ENCODE peak calls at places on chromosomes 2 and 18, in seven cellular contexts. I is adrenal gland, A is sigmoid colon, X is uterus, H is K562, Z is heart left ventricle, L is HCT116. R is an unnamed sample.

GRCh38 chr2:36785179-36785795 is 88.8 kb downstream of the VIT start:
- DNase-seq in H (peak), A (no peak), Z (no peak), I (peak), L (peak), X (peak), R (no peak)

GRCh38 chr18:77859634-77860033 is 610.0 kb downstream of the GALR1 start:
- DNase-seq in X (no peak), Z (no peak), A (no peak), H (no peak), I (no peak), L (no peak), R (no peak)

GRCh38 chr2:31203916-31204315 is 13.4 kb downstream of the CAPN14 start:
- DNase-seq in A (no peak), X (no peak), L (no peak), I (no peak), Z (no peak), H (no peak), R (no peak)

GRCh38 chr2:220785181-220785580 is 786.9 kb downstream of the EPHA4 start:
- DNase-seq in Z (no peak), A (no peak), I (no peak), X (no peak), L (no peak), H (no peak), R (no peak)

GRCh38 chr2:239190346-239190745 is 210.5 kb downstream of the HDAC4 start:
- DNase-seq in L (no peak), H (no peak), A (peak), Z (no peak), I (peak), X (peak), R (no peak)

GRCh38 chr2:172251231-172251630 is 148.5 kb upstream of the DLX2 start:
- DNase-seq in H (no peak), L (no peak), I (no peak), Z (no peak), X (no peak), A (no peak), R (no peak)

GRCh38 chr2:220590476-220590875 is 963.0 kb downstream of the SLC4A3 start:
- DNase-seq in X (no peak), I (no peak), A (no peak), H (no peak), L (no peak), Z (no peak), R (no peak)

GRCh38 chr2:164764996-164765395 is 76.6 kb downstream of the COBLL1 start:
- DNase-seq in A (no peak), H (no peak), L (no peak), X (no peak), Z (no peak), I (no peak), R (no peak)

GRCh38 chr2:132678498-132678897 is 8.5 kb upstream of the LYPD1 start:
- DNase-seq in Z (no peak), X (no peak), I (no peak), L (no peak), A (no peak), H (no peak), R (no peak)

GRCh38 chr2:96157649-96158553 is 12.7 kb upstream of the DUSP2 start:
- DNase-seq in Z (peak), I (no peak), A (peak), X (no peak), L (no peak), H (peak), R (no peak)

GRCh38 chr18:394997-395383 is 105.5 kb downstream of the COLEC12 start:
- DNase-seq in L (no peak), A (peak), Z (no peak), H (no peak), I (no peak), X (peak), R (no peak)

GRCh38 chr18:396571-396970 is 103.9 kb downstream of the COLEC12 start:
- DNase-seq in H (no peak), Z (no peak), I (no peak), L (no peak), X (no peak), A (no peak), R (no peak)

GRCh38 chr18:396251-396555 is 104.3 kb downstream of the COLEC12 start:
- DNase-seq in X (no peak), H (no peak), L (no peak), A (no peak), Z (no peak), I (no peak), R (no peak)

GRCh38 chr18:394276-394996 is 106.1 kb downstream of the COLEC12 start:
- DNase-seq in I (no peak), H (no peak), Z (no peak), X (no peak), A (no peak), L (no peak), R (no peak)

GRCh38 chr18:395481-396250 is 104.8 kb downstream of the COLEC12 start:
- DNase-seq in L (no peak), X (peak), Z (no peak), I (no peak), A (no peak), H (no peak), R (no peak)
- TF ChIP-seq POLR2A in L (no peak), X (no peak), Z (no peak), I (no peak), A (no peak), H (no peak), R (no peak)

GRCh38 chr2:9252002-9252357 is 45.4 kb downstream of the ASAP2 start:
- DNase-seq in H (no peak), A (no peak), I (peak), X (no peak), Z (no peak), L (no peak), R (no peak)
- H3K27ac ChIP-seq in H (no peak), A (peak), I (peak), X (peak), Z (peak), L (no peak), R (peak)

GRCh38 chr2:111884592-111884964 is 585 bp upstream of the ANAPC1 start:
- DNase-seq in A (no peak), H (no peak), X (no peak), Z (no peak), I (no peak), L (no peak), R (no peak)

DNA sequence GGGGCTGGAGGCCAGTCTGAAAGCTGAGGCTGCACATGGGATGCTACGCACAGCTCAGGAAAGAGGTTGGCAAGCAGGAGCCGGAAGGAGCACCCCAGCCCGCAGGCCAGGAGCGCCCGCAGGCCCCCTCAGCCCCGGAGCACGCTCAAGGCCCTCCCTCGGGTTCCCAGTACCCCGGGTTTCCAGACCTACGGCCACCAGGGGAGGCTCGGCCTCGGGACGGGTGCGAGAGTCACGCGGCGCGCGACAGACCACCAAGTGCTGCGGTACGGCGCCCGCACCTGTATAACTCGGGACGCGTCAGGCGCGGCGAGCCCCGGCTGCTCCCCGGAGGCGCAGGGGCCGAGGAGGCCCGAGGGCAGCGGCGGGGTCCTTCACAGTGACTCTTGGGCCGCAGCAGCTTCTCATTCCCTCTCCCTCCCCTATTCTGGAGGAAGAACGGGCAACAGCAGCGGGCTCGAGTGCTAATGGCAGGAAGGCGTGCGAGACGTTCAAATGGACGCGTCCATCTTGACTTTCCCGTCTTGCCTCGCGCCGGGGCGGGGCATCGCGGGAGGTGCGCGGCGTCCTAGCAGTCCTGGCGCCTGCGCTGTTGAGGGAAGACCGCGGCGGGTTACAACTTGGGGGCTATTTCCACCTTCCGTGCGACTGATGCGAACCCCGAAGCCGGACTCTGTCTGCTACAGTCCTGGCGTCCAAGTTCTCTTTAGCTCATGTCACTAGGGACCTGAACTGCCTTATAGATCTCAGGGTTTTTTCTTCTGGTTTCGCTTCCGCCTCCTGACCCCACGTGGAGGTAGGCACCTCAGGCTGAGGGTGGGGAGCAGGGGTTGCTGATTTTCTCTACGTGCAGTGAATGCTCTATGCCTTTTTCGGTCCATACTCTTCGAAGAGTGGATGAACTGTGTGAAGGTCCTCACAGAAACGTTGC is at the start of gene ANAPC1:
- DNase-seq in I (peak), X (peak), A (peak), Z (peak), L (peak), H (peak), R (peak)
- TF ChIP-seq POLR2A in I (no peak), X (peak), A (no peak), Z (peak), L (peak), H (peak), R (no peak)

GRCh38 chr2:240714747-240715725 is 23.4 kb downstream of the AQP12A start:
- DNase-seq in A (no peak), H (no peak), L (no peak), X (no peak), I (no peak), Z (peak), R (no peak)
- H3K27ac ChIP-seq in A (no peak), H (no peak), L (no peak), X (no peak), I (no peak), Z (no peak), R (no peak)

DNA sequence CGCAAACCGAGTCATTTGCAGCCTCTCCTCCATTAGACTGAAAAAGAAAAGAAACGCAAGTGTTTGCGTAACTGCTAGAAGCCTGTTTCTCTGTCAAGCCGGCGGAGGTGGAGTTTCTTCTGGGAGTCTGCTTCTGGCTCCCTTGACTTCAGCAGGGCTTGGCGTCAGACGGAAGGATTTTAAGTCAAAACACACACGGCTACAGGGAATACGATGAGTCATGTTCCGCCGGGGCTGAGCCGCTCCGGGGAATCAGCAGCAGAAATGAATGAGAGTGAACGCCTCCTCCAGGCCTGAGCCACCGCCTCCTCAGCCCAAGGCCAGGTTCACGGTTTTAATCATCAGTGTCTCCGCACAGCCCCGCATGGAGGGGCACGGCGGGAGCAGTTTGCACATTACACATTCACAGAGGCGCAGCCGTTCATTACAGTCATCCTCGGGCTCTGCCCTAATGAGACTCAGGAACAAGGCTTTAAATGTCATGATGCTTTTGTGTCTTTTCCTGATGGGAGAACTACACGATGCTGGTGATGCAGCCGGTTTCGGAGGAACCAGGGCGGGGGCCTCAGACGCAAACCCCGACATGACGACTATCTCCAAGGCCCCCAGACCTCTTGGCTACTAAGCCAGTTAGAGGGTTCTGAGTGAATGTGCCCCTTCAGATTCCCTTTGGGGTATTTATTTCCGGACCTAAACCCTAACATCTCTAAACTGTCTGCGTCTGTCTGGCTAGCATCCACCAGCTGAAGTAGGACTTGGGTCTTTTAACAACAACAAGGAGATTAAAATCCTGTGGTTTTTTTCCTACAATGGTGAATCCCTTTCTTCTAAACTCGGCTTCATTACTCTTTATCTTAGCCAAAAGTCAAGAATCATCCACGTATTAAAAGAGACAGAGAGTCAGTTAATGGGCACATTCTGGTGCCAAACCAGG is 11.1 kb upstream of the SCG2 start:
- DNase-seq in A (peak), X (peak), H (peak), Z (peak), L (peak), I (peak), R (peak)
- TF ChIP-seq POLR2A in A (no peak), X (no peak), H (no peak), Z (no peak), L (no peak), I (peak), R (no peak)

GRCh38 chr2:240993446-240994160 is 4.8 kb upstream of the SNED1 start:
- DNase-seq in A (peak), H (no peak), Z (no peak), X (peak), I (no peak), L (no peak), R (no peak)
- H3K27ac ChIP-seq in A (no peak), H (no peak), Z (no peak), X (peak), I (no peak), L (no peak), R (no peak)

DNA sequence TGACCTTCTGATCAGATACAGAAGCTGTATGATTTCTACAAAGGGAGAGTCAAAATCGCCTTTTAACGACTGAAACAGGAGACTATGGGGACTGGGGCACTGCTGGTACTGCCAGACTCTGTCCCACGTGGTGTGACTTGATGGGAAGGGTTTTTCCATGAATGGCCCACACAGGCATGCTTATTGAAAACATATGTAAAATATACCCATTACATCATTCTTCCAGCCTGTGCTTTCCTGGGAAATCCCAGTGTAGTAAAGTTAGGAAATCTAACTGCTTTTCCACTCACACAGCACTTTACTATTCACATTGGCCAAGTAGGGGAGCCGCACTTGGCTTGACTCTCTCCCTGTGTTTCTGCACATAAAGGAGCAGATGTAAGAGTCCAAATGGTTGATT is 77.1 kb upstream of the NPAS2 start:
- DNase-seq in X (peak), I (no peak), L (no peak), H (no peak), Z (no peak), A (no peak), R (peak)
- TF ChIP-seq POLR2A in X (no peak), I (no peak), L (no peak), H (no peak), Z (no peak), A (no peak), R (no peak)

GRCh38 chr2:102690012-102690411 is 70.7 kb downstream of the SLC9A2 start:
- DNase-seq in X (no peak), Z (no peak), A (no peak), I (no peak), H (no peak), L (no peak), R (no peak)
- H3K27ac ChIP-seq in X (no peak), Z (no peak), A (no peak), I (no peak), H (no peak), L (no peak), R (no peak)

R was measured in esophagus muscularis mucosa.